ENCODE peak calls at places on chromosomes 3 and 15, in six cellular contexts. U, A, C, X, R and D are unnamed samples.

GRCh38 chr3:53239800-53240199 is 16.0 kb downstream of the TKT start:
- DNase-seq in U (no peak), R (no peak), A (no peak), X (no peak), C (no peak), D (no peak)

GRCh38 chr3:163450684-163451083 is 1627.6 kb downstream of the SI start:
- DNase-seq in C (no peak), X (peak; percentile 41), R (no peak), U (no peak), A (no peak), D (no peak)

GRCh38 chr3:102447272-102447671 is 12.5 kb downstream of the ZPLD1 start:
- DNase-seq in X (no peak), R (no peak), C (no peak), A (no peak), U (no peak), D (no peak)

GRCh38 chr3:69122398-69122797 is at the start of gene LMOD3:
- DNase-seq in X (no peak), U (no peak), R (no peak), C (no peak), A (no peak), D (no peak)

GRCh38 chr3:63798873-63799272 is 20.2 kb upstream of the C3orf49 start:
- DNase-seq in U (no peak), C (no peak), X (no peak), A (no peak), R (no peak), D (no peak)

GRCh38 chr3:128149632-128150031 is 3.6 kb upstream of the EEFSEC start:
- DNase-seq in C (no peak), A (no peak), X (no peak), U (no peak), R (no peak), D (no peak)

GRCh38 chr15:71853543-71853942 is 43.2 kb downstream of the NR2E3 start:
- DNase-seq in A (no peak), R (no peak), C (no peak), X (no peak), U (no peak), D (no peak)

GRCh38 chr15:50109086-50109987 is 9.7 kb downstream of the ATP8B4 start:
- DNase-seq in U (no peak), A (no peak), X (no peak), C (no peak), R (no peak), D (no peak)

GRCh38 chr3:123027292-123028232 is at the start of gene SEMA5B:
- DNase-seq in X (peak; percentile 28), U (no peak), A (peak; percentile 60), R (no peak), C (peak; percentile 43), D (peak; percentile 80)

GRCh38 chr3:89038864-89039263 is 68.6 kb upstream of the EPHA3 start:
- DNase-seq in U (no peak), A (no peak), X (no peak), R (no peak), C (no peak), D (no peak)

GRCh38 chr3:48858709-48859108 is 11.0 kb upstream of the PRKAR2A start:
- DNase-seq in U (no peak), X (no peak), R (no peak), A (no peak), C (no peak), D (no peak)